ENCODE peak calls at places on chromosome 6, in eight cellular contexts. N is lung; I is HTR-8/SVneo; V is NCI-H187; K is Calu3; L is activated naive CD8-positive, alpha-beta T cell treated with anti-CD3 and anti-CD28 coated beads, Interleukin-2, amount 50 U/mL, for 24 hours; C is activated T-helper 1 cell treated with Interleukin-2 at 50 U/mL for 16 hours; Z is amniotic epithelial cell. Y is an unnamed sample.

GRCh38 chr6:42250509-42250908 is 32.8 kb upstream of the MRPS10 start:
- DNase-seq in N (no peak), I (no peak), V (no peak), K (no peak), L (no peak), C (no peak), Z (no peak), Y (no peak)

GRCh38 chr6:33171096-33171888 is 21.0 kb downstream of the COL11A2 start:
- DNase-seq in N (no peak), I (no peak), V (no peak), K (no peak), L (no peak), C (no peak), Z (no peak), Y (no peak)

GRCh38 chr6:105428342-105428957 is 25.6 kb upstream of the PREP start:
- DNase-seq in N (peak), I (no peak), V (no peak), K (peak), L (no peak), C (no peak), Z (peak), Y (no peak)

GRCh38 chr6:101626264-101626663 is 232.8 kb downstream of the GRIK2 start:
- DNase-seq in N (no peak), I (no peak), V (peak), K (no peak), L (no peak), C (no peak), Z (no peak), Y (no peak)

GRCh38 chr6:99241905-99242534 is 107.5 kb downstream of the FAXC start:
- DNase-seq in N (no peak), I (peak), V (no peak), K (peak), L (no peak), C (no peak), Z (peak), Y (no peak)

GRCh38 chr6:138618168-138618567 is 118.9 kb upstream of the NHSL1 start:
- DNase-seq in N (no peak), I (no peak), V (no peak), K (no peak), L (no peak), C (no peak), Z (no peak), Y (no peak)

GRCh38 chr6:17086469-17086868 is 15.4 kb upstream of the STMND1 start:
- DNase-seq in N (peak), I (peak), V (no peak), K (peak), L (peak), C (no peak), Z (peak), Y (no peak)

GRCh38 chr6:136923116-136923953 is 1.2 kb downstream of the SLC35D3 start:
- DNase-seq in N (no peak), I (no peak), V (no peak), K (no peak), L (peak), C (no peak), Z (no peak), Y (no peak)

GRCh38 chr6:108765495-108765894 is 82.7 kb upstream of the ARMC2 start:
- DNase-seq in N (no peak), I (no peak), V (no peak), K (no peak), L (no peak), C (no peak), Z (no peak), Y (no peak)